ENCODE peak calls at places on chromosomes 5 and 9, in nine cellular contexts. T, P, Z, N, D, R, L, O and U are unnamed samples.

GRCh38 chr5:122415481-122416120 is 103.6 kb downstream of the SNCAIP start:
- DNase-seq in Z (peak), O (peak), D (peak), T (peak), P (peak), L (peak), R (peak), N (peak), U (peak)

GRCh38 chr5:54743997-54744788 is 226.6 kb downstream of the SNX18 start:
- DNase-seq in T (peak), Z (peak), O (peak), P (peak), N (no peak), L (peak), R (no peak), D (peak), U (peak)

GRCh38 chr5:62260510-62260909 is 45.5 kb upstream of the KIF2A start:
- DNase-seq in L (peak), T (no peak), N (no peak), R (no peak), D (no peak), P (no peak), Z (peak), O (no peak), U (peak)

GRCh38 chr9:112112941-112113399 is 62.1 kb downstream of the SUSD1 start:
- DNase-seq in N (peak), L (no peak), R (peak), T (peak), O (peak), P (peak), D (peak), Z (peak), U (peak)

GRCh38 chr5:103114440-103114839 is 5.5 kb downstream of the GIN1 start:
- DNase-seq in R (no peak), L (no peak), N (no peak), T (no peak), D (peak), P (no peak), O (no peak), Z (no peak), U (no peak)

GRCh38 chr5:147464211-147464610 is 45.7 kb downstream of the DPYSL3 start:
- DNase-seq in Z (peak), R (peak), P (peak), O (peak), N (no peak), D (peak), L (peak), T (peak), U (peak)

GRCh38 chr5:143933434-143933833 is 121.5 kb downstream of the HMHB1 start:
- DNase-seq in R (no peak), D (peak), L (no peak), O (no peak), T (no peak), P (no peak), Z (no peak), N (no peak), U (peak)

GRCh38 chr5:142548739-142549275 is 137.1 kb downstream of the FGF1 start:
- DNase-seq in L (peak), N (peak), D (peak), Z (peak), P (peak), T (peak), O (peak), R (peak), U (peak)

GRCh38 chr5:130885027-130885426 is 280.0 kb downstream of the HINT1 start:
- DNase-seq in T (no peak), N (no peak), L (no peak), Z (no peak), O (peak), D (no peak), R (no peak), P (no peak), U (no peak)

GRCh38 chr5:38621331-38621730 is 64.9 kb upstream of the LIFR start:
- DNase-seq in R (no peak), L (no peak), N (no peak), P (no peak), Z (no peak), D (no peak), O (no peak), T (no peak), U (no peak)

GRCh38 chr5:133232011-133232410 is 180.2 kb downstream of the HSPA4 start:
- DNase-seq in T (no peak), N (no peak), D (no peak), L (no peak), R (no peak), O (no peak), P (no peak), Z (no peak), U (no peak)

GRCh38 chr5:136686192-136686872 is 321.0 kb upstream of the TRPC7 start:
- DNase-seq in R (no peak), D (peak), N (no peak), Z (peak), T (peak), L (peak), O (peak), P (peak), U (peak)

GRCh38 chr5:151257731-151258715 is 5.0 kb downstream of the GM2A start:
- DNase-seq in D (peak), R (no peak), Z (peak), O (no peak), L (no peak), P (no peak), N (no peak), T (no peak), U (peak)

GRCh38 chr9:89523948-89524347 is 26.0 kb upstream of the SEMA4D start:
- DNase-seq in O (no peak), R (no peak), P (no peak), N (no peak), D (no peak), Z (no peak), L (peak), T (no peak), U (no peak)

GRCh38 chr5:54115768-54116403 is 194.5 kb downstream of the ARL15 start:
- DNase-seq in D (no peak), R (no peak), T (no peak), L (no peak), N (peak), Z (no peak), P (no peak), O (no peak), U (peak)

GRCh38 chr5:171314728-171315385 is 5.8 kb downstream of the TLX3 start:
- DNase-seq in R (no peak), N (no peak), L (no peak), T (peak), Z (no peak), O (no peak), P (peak), D (no peak), U (no peak)
- H3K4me2 ChIP-seq in R (no peak), N (no peak), L (no peak), T (no peak), Z (no peak), O (peak), P (peak), D (no peak), U (no peak)

GRCh38 chr5:180491496-180491895 is 2.7 kb upstream of the CNOT6 start:
- DNase-seq in T (no peak), L (no peak), Z (no peak), P (peak), N (no peak), D (no peak), R (no peak), O (no peak), U (no peak)
- H3K4me3 ChIP-seq in T (no peak), L (no peak), Z (no peak), P (peak), N (no peak), D (no peak), R (no peak), O (no peak), U (no peak)

GRCh38 chr9:76297721-76298239 is 96.4 kb downstream of the RFK start:
- DNase-seq in R (no peak), P (no peak), T (no peak), Z (no peak), L (no peak), N (no peak), D (no peak), O (peak), U (peak)

GRCh38 chr9:76298497-76299144 is 95.6 kb downstream of the RFK start:
- DNase-seq in P (peak), N (no peak), Z (no peak), L (no peak), D (no peak), R (no peak), T (peak), O (no peak), U (no peak)

GRCh38 chr9:76302543-76302942 is 91.7 kb downstream of the RFK start:
- DNase-seq in P (no peak), O (no peak), N (no peak), L (no peak), T (no peak), R (no peak), D (no peak), Z (no peak), U (no peak)

GRCh38 chr9:76302947-76303550 is 91.2 kb downstream of the RFK start:
- DNase-seq in N (peak), D (peak), R (peak), P (peak), T (peak), L (peak), O (peak), Z (peak), U (peak)
- TF ChIP-seq EZH2phosphoT487 in N (no peak), D (no peak), R (no peak), P (no peak), T (no peak), L (no peak), O (no peak), Z (no peak), U (no peak)

GRCh38 chr5:89686081-89686765 is 723.3 kb downstream of the CETN3 start:
- DNase-seq in Z (no peak), R (no peak), N (peak), T (no peak), P (no peak), O (peak), D (no peak), L (no peak), U (no peak)
- H3K4me2 ChIP-seq in Z (no peak), R (no peak), N (no peak), T (no peak), P (no peak), O (peak), D (no peak), L (no peak), U (no peak)

GRCh38 chr5:90690317-90690716 is 131.7 kb downstream of the ADGRV1 start:
- DNase-seq in N (no peak), T (no peak), Z (no peak), D (no peak), L (no peak), R (no peak), O (no peak), P (no peak), U (no peak)

GRCh38 chr5:90696148-90696547 is 137.6 kb downstream of the ADGRV1 start:
- DNase-seq in L (no peak), D (no peak), O (no peak), R (no peak), T (peak), Z (no peak), P (no peak), N (no peak), U (no peak)

GRCh38 chr5:90689064-90689463 is 130.5 kb downstream of the ADGRV1 start:
- DNase-seq in Z (no peak), N (no peak), O (no peak), T (no peak), P (peak), R (no peak), D (no peak), L (no peak), U (no peak)

DNA sequence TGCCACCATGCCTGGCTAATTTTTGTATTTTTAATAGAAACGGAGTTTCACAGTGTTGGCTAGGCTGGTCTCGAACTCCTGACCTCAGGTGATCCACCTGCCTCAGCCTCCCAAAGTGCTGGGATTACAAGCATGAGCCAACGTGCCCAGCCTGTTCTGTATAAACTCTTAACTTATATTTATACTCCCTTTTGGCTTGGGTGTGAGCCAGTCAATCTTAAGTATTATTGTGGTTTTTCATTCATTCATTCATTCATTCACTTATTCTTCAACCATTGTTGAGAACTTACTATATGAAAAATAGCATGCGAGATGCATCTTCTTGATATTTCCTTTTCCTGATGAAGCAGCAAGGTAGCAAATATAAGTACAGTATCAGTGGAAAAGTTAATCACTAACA is 132.9 kb downstream of the ADGRV1 start:
- DNase-seq in R (no peak), L (no peak), N (no peak), O (no peak), Z (no peak), D (no peak), P (no peak), T (no peak), U (no peak)
- H3K4me3 ChIP-seq in R (no peak), L (no peak), N (no peak), O (no peak), Z (no peak), D (no peak), P (no peak), T (no peak), U (no peak)

GRCh38 chr5:1555808-1556681 is 32.3 kb upstream of the LPCAT1 start:
- DNase-seq in D (no peak), L (no peak), N (no peak), Z (no peak), O (no peak), T (no peak), P (no peak), R (no peak), U (no peak)

GRCh38 chr5:1558945-1559344 is 35.2 kb upstream of the LPCAT1 start:
- DNase-seq in D (no peak), T (no peak), L (no peak), R (no peak), Z (no peak), O (no peak), N (no peak), P (no peak), U (no peak)

GRCh38 chr5:1555011-1555807 is 31.4 kb upstream of the LPCAT1 start:
- DNase-seq in N (no peak), T (no peak), O (no peak), P (no peak), Z (no peak), D (peak), R (peak), L (no peak), U (peak)

GRCh38 chr5:1554410-1554967 is 30.7 kb upstream of the LPCAT1 start:
- DNase-seq in N (no peak), O (no peak), R (no peak), Z (no peak), T (no peak), P (no peak), D (no peak), L (no peak), U (no peak)

GRCh38 chr5:1557114-1557873 is 33.5 kb upstream of the LPCAT1 start:
- DNase-seq in O (no peak), P (no peak), R (no peak), T (no peak), L (no peak), Z (no peak), D (peak), N (no peak), U (no peak)
- TF ChIP-seq EZH2phosphoT487 in O (no peak), P (no peak), R (no peak), T (no peak), L (no peak), Z (no peak), D (no peak), N (no peak), U (no peak)

GRCh38 chr9:36154213-36154952 is 14.8 kb upstream of the CCIN start:
- DNase-seq in O (no peak), R (no peak), Z (no peak), L (no peak), D (peak), P (no peak), T (no peak), N (no peak), U (peak)
- H3K4me2 ChIP-seq in O (no peak), R (no peak), Z (peak), L (no peak), D (peak), P (no peak), T (no peak), N (peak), U (peak)

GRCh38 chr5:139601429-139601828 is 40.3 kb downstream of the UBE2D2 start:
- DNase-seq in P (no peak), N (no peak), Z (no peak), L (no peak), R (no peak), D (no peak), T (no peak), O (no peak), U (no peak)
- H3K4me3 ChIP-seq in P (no peak), N (no peak), Z (no peak), L (no peak), R (no peak), D (no peak), T (no peak), O (no peak), U (no peak)